ENCODE peak calls at places on chromosomes 2 and 18, in ten cellular contexts. I, G, V, X, M, T, H, R, L and E are unnamed samples.

GRCh38 chr2:236969767-236970655 is 115.7 kb upstream of the COPS8 start:
- DNase-seq in I (peak; percentile 25), G (no peak), V (no peak), X (no peak), M (peak; percentile 59), T (no peak), H (no peak), R (peak; percentile 18), L (no peak), E (no peak)

GRCh38 chr2:69298862-69299261 is 88.2 kb downstream of the GFPT1 start:
- DNase-seq in I (no peak), G (no peak), V (no peak), X (no peak), M (no peak), T (no peak), H (no peak), R (peak; percentile 91), L (no peak), E (no peak)

GRCh38 chr2:39991298-39991697 is 212.2 kb upstream of the THUMPD2 start:
- DNase-seq in I (no peak), G (no peak), V (no peak), X (no peak), M (no peak), T (no peak), H (no peak), R (peak; percentile 63), L (no peak), E (no peak)

GRCh38 chr2:127510073-127510472 is 16.2 kb downstream of the IWS1 start:
- DNase-seq in I (no peak), G (no peak), V (no peak), X (no peak), M (no peak), T (no peak), H (no peak), R (no peak), L (no peak), E (no peak)

GRCh38 chr18:34280653-34281052 is 55.9 kb upstream of the NOL4 start:
- DNase-seq in I (no peak), G (no peak), V (no peak), X (no peak), M (no peak), T (peak; percentile 19), H (no peak), R (no peak), L (no peak), E (no peak)

GRCh38 chr18:48932462-48932818 is 18.3 kb downstream of the SMAD7 start:
- DNase-seq in I (no peak), G (no peak), V (no peak), X (no peak), M (no peak), T (no peak), H (no peak), R (peak; percentile 55), L (no peak), E (no peak)

GRCh38 chr2:64914247-64914646 is 75.0 kb upstream of the SLC1A4 start:
- DNase-seq in I (no peak), G (no peak), V (no peak), X (no peak), M (no peak), T (no peak), H (no peak), R (no peak), L (no peak), E (no peak)

GRCh38 chr2:6359964-6360363 is 505.7 kb downstream of the CMPK2 start:
- DNase-seq in I (no peak), G (no peak), V (no peak), X (no peak), M (no peak), T (no peak), H (no peak), R (no peak), L (no peak), E (no peak)

GRCh38 chr2:127219716-127220090 is 396 bp downstream of the CYP27C1 start:
- DNase-seq in I (no peak), G (no peak), V (no peak), X (no peak), M (no peak), T (no peak), H (no peak), R (peak; percentile 65), L (no peak), E (no peak)

GRCh38 chr2:33451825-33452224 is 24.6 kb upstream of the RASGRP3 start:
- DNase-seq in I (no peak), G (no peak), V (no peak), X (no peak), M (no peak), T (no peak), H (no peak), R (no peak), L (no peak), E (no peak)

GRCh38 chr18:23053756-23054457 is 81.4 kb upstream of the CABLES1 start:
- DNase-seq in I (no peak), G (no peak), V (no peak), X (peak; percentile 8), M (no peak), T (no peak), H (no peak), R (peak; percentile 85), L (no peak), E (no peak)

GRCh38 chr2:127218843-127219715 is 1.0 kb downstream of the CYP27C1 start:
- DNase-seq in I (no peak), G (no peak), V (no peak), X (no peak), M (no peak), T (no peak), H (no peak), R (peak; percentile 67), L (no peak), E (no peak)

GRCh38 chr2:130303142-130303541 is 39.6 kb upstream of the IMP4 start:
- DNase-seq in I (no peak), G (no peak), V (no peak), X (no peak), M (no peak), T (no peak), H (no peak), R (no peak), L (no peak), E (no peak)

GRCh38 chr2:190468814-190469569 is 60.8 kb downstream of the MFSD6 start:
- DNase-seq in I (no peak), G (peak; percentile 70), V (peak; percentile 84), X (peak; percentile 75), M (no peak), T (peak; percentile 95), H (peak; percentile 28), R (peak; percentile 97), L (peak; percentile 77), E (peak; percentile 87)

GRCh38 chr2:96985630-96986385 is 572 bp downstream of the FAM178B start:
- DNase-seq in I (no peak), G (no peak), V (no peak), X (no peak), M (no peak), T (no peak), H (peak; percentile 9), R (no peak), L (no peak), E (no peak)

GRCh38 chr2:221276601-221277000 is 295.5 kb downstream of the EPHA4 start:
- DNase-seq in I (no peak), G (no peak), V (no peak), X (no peak), M (no peak), T (no peak), H (no peak), R (no peak), L (no peak), E (no peak)

GRCh38 chr2:168456526-168457176 is 579 bp downstream of the CERS6 start:
- DNase-seq in I (peak; percentile 43), G (peak; percentile 56), V (no peak), X (peak; percentile 30), M (peak; percentile 75), T (peak; percentile 31), H (peak; percentile 45), R (peak; percentile 66), L (peak; percentile 23), E (peak; percentile 43)

GRCh38 chr2:8357738-8358137 is 324.1 kb upstream of the ID2 start:
- DNase-seq in I (no peak), G (no peak), V (no peak), X (no peak), M (no peak), T (no peak), H (no peak), R (no peak), L (no peak), E (no peak)

GRCh38 chr2:241541564-241542277 is 16.8 kb upstream of the BOK start:
- DNase-seq in I (no peak), G (no peak), V (no peak), X (no peak), M (no peak), T (no peak), H (peak; percentile 36), R (no peak), L (no peak), E (no peak)

GRCh38 chr2:182655750-182656149 is 60.3 kb upstream of the DNAJC10 start:
- DNase-seq in I (no peak), G (no peak), V (no peak), X (no peak), M (no peak), T (no peak), H (no peak), R (no peak), L (no peak), E (no peak)

GRCh38 chr18:22432672-22433137 is 15.0 kb upstream of the CTAGE1 start:
- DNase-seq in I (no peak), G (peak; percentile 90), V (peak; percentile 85), X (no peak), M (peak; percentile 90), T (no peak), H (no peak), R (peak; percentile 96), L (no peak), E (peak; percentile 83)

GRCh38 chr2:206028101-206028500 is 57.9 kb downstream of the INO80D start:
- DNase-seq in I (no peak), G (no peak), V (no peak), X (no peak), M (no peak), T (no peak), H (no peak), R (no peak), L (no peak), E (no peak)

GRCh38 chr2:47026738-47027531 is 111.3 kb upstream of the MCFD2 start:
- DNase-seq in I (no peak), G (no peak), V (no peak), X (no peak), M (no peak), T (no peak), H (no peak), R (no peak), L (no peak), E (no peak)

GRCh38 chr2:114089636-114090325 is 199.9 kb downstream of the ACTR3 start:
- DNase-seq in I (no peak), G (no peak), V (no peak), X (no peak), M (no peak), T (no peak), H (no peak), R (peak; percentile 28), L (no peak), E (no peak)

GRCh38 chr18:77207540-77207939 is 42.1 kb upstream of the GALR1 start:
- DNase-seq in I (peak; percentile 74), G (peak; percentile 80), V (no peak), X (peak; percentile 10), M (no peak), T (no peak), H (no peak), R (peak; percentile 89), L (no peak), E (peak; percentile 74)

GRCh38 chr2:108061485-108062042 is 75.2 kb downstream of the SLC5A7 start:
- DNase-seq in I (no peak), G (no peak), V (no peak), X (no peak), M (no peak), T (no peak), H (no peak), R (no peak), L (no peak), E (no peak)

GRCh38 chr2:168457177-168457905 is 1.3 kb downstream of the CERS6 start:
- DNase-seq in I (peak; percentile 35), G (no peak), V (no peak), X (no peak), M (no peak), T (no peak), H (peak; percentile 28), R (no peak), L (no peak), E (no peak)